ENCODE peak calls at places on chromosome 6, in nine cellular contexts. One of them, this sample, is unnamed.

GRCh38 chr6:39453956-39454524 is 131.5 kb upstream of the KCNK16 start:
- DNase-seq in stomach: no peak
- DNase-seq in upper lobe of left lung: no peak
- DNase-seq in HCT116: no peak
- DNase-seq in tibial nerve: no peak
- DNase-seq in GM12878: no peak
- DNase-seq in esophagus squamous epithelium: no peak
- DNase-seq in breast epithelium: no peak
- DNase-seq in A549: no peak
- DNase-seq in this sample: no peak

GRCh38 chr6:107340881-107341280 is 118.5 kb downstream of the PDSS2 start:
- DNase-seq in stomach: no peak
- DNase-seq in upper lobe of left lung: no peak
- DNase-seq in HCT116: no peak
- DNase-seq in tibial nerve: no peak
- DNase-seq in GM12878: no peak
- DNase-seq in esophagus squamous epithelium: no peak
- DNase-seq in breast epithelium: no peak
- DNase-seq in A549: no peak
- DNase-seq in this sample: no peak

GRCh38 chr6:42821846-42822245 is 40.0 kb downstream of the BICRAL start:
- DNase-seq in stomach: no peak
- DNase-seq in upper lobe of left lung: no peak
- DNase-seq in HCT116: no peak
- DNase-seq in tibial nerve: no peak
- DNase-seq in GM12878: no peak
- DNase-seq in esophagus squamous epithelium: no peak
- DNase-seq in breast epithelium: no peak
- DNase-seq in A549: no peak
- DNase-seq in this sample: no peak

GRCh38 chr6:135182993-135183531 is 2.0 kb downstream of the MYB start:
- DNase-seq in stomach: peak
- DNase-seq in upper lobe of left lung: peak
- DNase-seq in HCT116: no peak
- DNase-seq in tibial nerve: no peak
- DNase-seq in GM12878: no peak
- DNase-seq in esophagus squamous epithelium: no peak
- DNase-seq in breast epithelium: no peak
- DNase-seq in A549: no peak
- DNase-seq in this sample: no peak

GRCh38 chr6:70593118-70593486 is 26.4 kb downstream of the SDHAF4 start:
- DNase-seq in stomach: no peak
- DNase-seq in upper lobe of left lung: no peak
- DNase-seq in HCT116: no peak
- DNase-seq in tibial nerve: no peak
- DNase-seq in GM12878: no peak
- DNase-seq in esophagus squamous epithelium: no peak
- DNase-seq in breast epithelium: no peak
- DNase-seq in A549: no peak
- DNase-seq in this sample: no peak

GRCh38 chr6:25961619-25962367 is 809 bp upstream of the TRIM38 start:
- DNase-seq in stomach: no peak
- DNase-seq in upper lobe of left lung: no peak
- DNase-seq in HCT116: no peak
- DNase-seq in tibial nerve: no peak
- DNase-seq in GM12878: no peak
- DNase-seq in esophagus squamous epithelium: no peak
- DNase-seq in breast epithelium: no peak
- DNase-seq in A549: peak
- DNase-seq in this sample: no peak

GRCh38 chr6:20180935-20181334 is 31.3 kb downstream of the MBOAT1 start:
- DNase-seq in stomach: no peak
- DNase-seq in upper lobe of left lung: no peak
- DNase-seq in HCT116: no peak
- DNase-seq in tibial nerve: no peak
- DNase-seq in GM12878: no peak
- DNase-seq in esophagus squamous epithelium: no peak
- DNase-seq in breast epithelium: no peak
- DNase-seq in A549: no peak
- DNase-seq in this sample: no peak

GRCh38 chr6:112189494-112189893 is 64.9 kb downstream of the LAMA4 start:
- DNase-seq in stomach: no peak
- DNase-seq in upper lobe of left lung: no peak
- DNase-seq in HCT116: no peak
- DNase-seq in tibial nerve: no peak
- DNase-seq in GM12878: no peak
- DNase-seq in esophagus squamous epithelium: no peak
- DNase-seq in breast epithelium: no peak
- DNase-seq in A549: no peak
- DNase-seq in this sample: no peak

GRCh38 chr6:41581381-41581991 is 35.3 kb downstream of the FOXP4 start:
- DNase-seq in stomach: no peak
- DNase-seq in upper lobe of left lung: peak
- DNase-seq in HCT116: peak
- DNase-seq in tibial nerve: no peak
- DNase-seq in GM12878: no peak
- DNase-seq in esophagus squamous epithelium: no peak
- DNase-seq in breast epithelium: no peak
- DNase-seq in A549: peak
- DNase-seq in this sample: no peak

DNA sequence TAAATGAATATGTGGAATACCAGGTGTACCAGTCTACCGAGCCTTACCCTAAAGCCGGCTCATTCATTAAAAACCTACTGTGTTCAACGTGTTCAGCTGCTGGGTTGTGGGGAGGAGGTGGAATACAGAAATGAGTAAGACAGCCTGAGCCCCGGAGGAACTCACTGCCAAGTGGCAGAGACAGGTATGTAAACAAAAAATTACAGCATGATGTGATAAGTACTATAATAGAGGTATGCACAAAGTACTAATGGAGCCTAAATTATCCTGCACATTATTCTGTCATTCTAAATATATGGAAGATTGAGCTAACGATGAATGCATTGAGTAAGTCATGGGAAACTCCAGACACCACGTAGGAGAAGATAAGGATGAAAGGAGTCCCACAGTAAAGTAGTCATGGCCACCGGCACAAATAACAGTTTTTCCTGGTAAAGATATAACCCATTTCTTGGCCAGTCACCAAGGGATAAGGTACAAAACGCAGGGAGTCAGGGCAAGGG is 6.9 kb upstream of the ADTRP start:
- DNase-seq in stomach: no peak
- DNase-seq in upper lobe of left lung: peak
- DNase-seq in HCT116: no peak
- DNase-seq in tibial nerve: no peak
- DNase-seq in GM12878: peak
- DNase-seq in esophagus squamous epithelium: no peak
- DNase-seq in breast epithelium: no peak
- DNase-seq in A549: no peak
- DNase-seq in this sample: no peak
- TF ChIP-seq POLR2A in stomach: no peak
- TF ChIP-seq POLR2A in upper lobe of left lung: no peak
- TF ChIP-seq POLR2A in HCT116: no peak
- TF ChIP-seq POLR2A in tibial nerve: no peak
- TF ChIP-seq POLR2A in GM12878: no peak
- TF ChIP-seq POLR2A in esophagus squamous epithelium: no peak
- TF ChIP-seq POLR2A in breast epithelium: no peak
- TF ChIP-seq POLR2A in A549: no peak
- TF ChIP-seq POLR2A in this sample: no peak

GRCh38 chr6:16060039-16060438 is 68.8 kb upstream of the MYLIP start:
- DNase-seq in stomach: no peak
- DNase-seq in upper lobe of left lung: no peak
- DNase-seq in HCT116: no peak
- DNase-seq in tibial nerve: no peak
- DNase-seq in GM12878: no peak
- DNase-seq in esophagus squamous epithelium: no peak
- DNase-seq in breast epithelium: no peak
- DNase-seq in A549: no peak
- DNase-seq in this sample: no peak
- TF ChIP-seq CTCF in stomach: no peak
- TF ChIP-seq CTCF in upper lobe of left lung: no peak
- TF ChIP-seq CTCF in HCT116: no peak
- TF ChIP-seq CTCF in tibial nerve: no peak
- TF ChIP-seq CTCF in GM12878: no peak
- TF ChIP-seq CTCF in esophagus squamous epithelium: no peak
- TF ChIP-seq CTCF in breast epithelium: no peak
- TF ChIP-seq CTCF in A549: no peak
- TF ChIP-seq CTCF in this sample: no peak

GRCh38 chr6:35663447-35664235 is 25.1 kb downstream of the FKBP5 start:
- DNase-seq in stomach: no peak
- DNase-seq in upper lobe of left lung: no peak
- DNase-seq in HCT116: no peak
- DNase-seq in tibial nerve: no peak
- DNase-seq in GM12878: no peak
- DNase-seq in esophagus squamous epithelium: no peak
- DNase-seq in breast epithelium: no peak
- DNase-seq in A549: no peak
- DNase-seq in this sample: no peak

GRCh38 chr6:35668096-35668495 is 20.6 kb downstream of the FKBP5 start:
- DNase-seq in stomach: no peak
- DNase-seq in upper lobe of left lung: no peak
- DNase-seq in HCT116: no peak
- DNase-seq in tibial nerve: no peak
- DNase-seq in GM12878: no peak
- DNase-seq in esophagus squamous epithelium: no peak
- DNase-seq in breast epithelium: no peak
- DNase-seq in A549: no peak
- DNase-seq in this sample: no peak

GRCh38 chr6:35664945-35665344 is 23.8 kb downstream of the FKBP5 start:
- DNase-seq in stomach: no peak
- DNase-seq in upper lobe of left lung: no peak
- DNase-seq in HCT116: no peak
- DNase-seq in tibial nerve: no peak
- DNase-seq in GM12878: no peak
- DNase-seq in esophagus squamous epithelium: no peak
- DNase-seq in breast epithelium: no peak
- DNase-seq in A549: no peak
- DNase-seq in this sample: no peak

GRCh38 chr6:35663001-35663400 is 25.7 kb downstream of the FKBP5 start:
- DNase-seq in stomach: no peak
- DNase-seq in upper lobe of left lung: no peak
- DNase-seq in HCT116: no peak
- DNase-seq in tibial nerve: no peak
- DNase-seq in GM12878: no peak
- DNase-seq in esophagus squamous epithelium: no peak
- DNase-seq in breast epithelium: no peak
- DNase-seq in A549: no peak
- DNase-seq in this sample: no peak

GRCh38 chr6:35665573-35665972 is 23.1 kb downstream of the FKBP5 start:
- DNase-seq in stomach: no peak
- DNase-seq in upper lobe of left lung: no peak
- DNase-seq in HCT116: no peak
- DNase-seq in tibial nerve: no peak
- DNase-seq in GM12878: no peak
- DNase-seq in esophagus squamous epithelium: no peak
- DNase-seq in breast epithelium: no peak
- DNase-seq in A549: no peak
- DNase-seq in this sample: no peak
- TF ChIP-seq POLR2A in stomach: no peak
- TF ChIP-seq POLR2A in upper lobe of left lung: no peak
- TF ChIP-seq POLR2A in HCT116: no peak
- TF ChIP-seq POLR2A in tibial nerve: no peak
- TF ChIP-seq POLR2A in GM12878: no peak
- TF ChIP-seq POLR2A in esophagus squamous epithelium: no peak
- TF ChIP-seq POLR2A in breast epithelium: no peak
- TF ChIP-seq POLR2A in A549: no peak
- TF ChIP-seq POLR2A in this sample: no peak

GRCh38 chr6:164154588-164154987 is 740.1 kb downstream of the QKI start:
- DNase-seq in stomach: no peak
- DNase-seq in upper lobe of left lung: no peak
- DNase-seq in HCT116: no peak
- DNase-seq in tibial nerve: no peak
- DNase-seq in GM12878: no peak
- DNase-seq in esophagus squamous epithelium: no peak
- DNase-seq in breast epithelium: no peak
- DNase-seq in A549: no peak
- DNase-seq in this sample: no peak

GRCh38 chr6:164150221-164150620 is 735.7 kb downstream of the QKI start:
- DNase-seq in stomach: no peak
- DNase-seq in upper lobe of left lung: no peak
- DNase-seq in HCT116: no peak
- DNase-seq in tibial nerve: no peak
- DNase-seq in GM12878: no peak
- DNase-seq in esophagus squamous epithelium: no peak
- DNase-seq in breast epithelium: no peak
- DNase-seq in A549: no peak
- DNase-seq in this sample: no peak

GRCh38 chr6:164151161-164151728 is 736.7 kb downstream of the QKI start:
- DNase-seq in stomach: no peak
- DNase-seq in upper lobe of left lung: no peak
- DNase-seq in HCT116: no peak
- DNase-seq in tibial nerve: no peak
- DNase-seq in GM12878: no peak
- DNase-seq in esophagus squamous epithelium: no peak
- DNase-seq in breast epithelium: no peak
- DNase-seq in A549: no peak
- DNase-seq in this sample: no peak

GRCh38 chr6:164151762-164152161 is 737.2 kb downstream of the QKI start:
- DNase-seq in stomach: no peak
- DNase-seq in upper lobe of left lung: no peak
- DNase-seq in HCT116: no peak
- DNase-seq in tibial nerve: no peak
- DNase-seq in GM12878: no peak
- DNase-seq in esophagus squamous epithelium: no peak
- DNase-seq in breast epithelium: no peak
- DNase-seq in A549: no peak
- DNase-seq in this sample: no peak

GRCh38 chr6:164152611-164153010 is 738.1 kb downstream of the QKI start:
- DNase-seq in stomach: no peak
- DNase-seq in upper lobe of left lung: no peak
- DNase-seq in HCT116: no peak
- DNase-seq in tibial nerve: no peak
- DNase-seq in GM12878: no peak
- DNase-seq in esophagus squamous epithelium: no peak
- DNase-seq in breast epithelium: no peak
- DNase-seq in A549: no peak
- DNase-seq in this sample: no peak
- TF ChIP-seq CTCF in stomach: no peak
- TF ChIP-seq CTCF in upper lobe of left lung: no peak
- TF ChIP-seq CTCF in HCT116: no peak
- TF ChIP-seq CTCF in tibial nerve: no peak
- TF ChIP-seq CTCF in GM12878: no peak
- TF ChIP-seq CTCF in esophagus squamous epithelium: no peak
- TF ChIP-seq CTCF in breast epithelium: no peak
- TF ChIP-seq CTCF in A549: no peak
- TF ChIP-seq CTCF in this sample: no peak